ENCODE peak calls at places on chromosomes 4 and X, in four cellular contexts. P, L, U and M are unnamed samples. For H3K9me3, the result is how much of the 10 kb centered on the place peaks cover.

GRCh38 chrX:132958086-132958703 is at the start of gene HS6ST2:
- DNase-seq in U (no peak), L (no peak), P (no peak), M (no peak)

GRCh38 chrX:119688856-119689455 is 4.0 kb downstream of the SEPTIN6 start:
- DNase-seq in P (no peak), U (no peak), L (no peak), M (no peak)

GRCh38 chr4:83905952-83906351 is 370.0 kb downstream of the GPAT3 start:
- DNase-seq in P (no peak), L (no peak), U (no peak), M (no peak)

GRCh38 chr4:129063640-129064039 is 29.7 kb downstream of the SCLT1 start:
- DNase-seq in L (no peak), U (no peak), P (no peak), M (no peak)

GRCh38 chr4:140450352-140450751 is 22.9 kb upstream of the CLGN start:
- DNase-seq in P (no peak), U (no peak), L (no peak), M (no peak)

GRCh38 chr4:33739886-33740285 is 2504.4 kb downstream of the ARAP2 start:
- DNase-seq in U (no peak), L (no peak), P (no peak), M (no peak)

GRCh38 chr4:185003596-185004351 is 14.5 kb upstream of the HELT start:
- DNase-seq in P (no peak), U (no peak), L (no peak), M (no peak)

GRCh38 chrX:108735680-108736508 is 469 bp downstream of the IRS4 start:
- DNase-seq in L (no peak), P (no peak), U (no peak), M (no peak)

GRCh38 chrX:69740317-69740716 is 124.4 kb downstream of the EDA start:
- DNase-seq in L (no peak), U (no peak), P (no peak), M (no peak)

GRCh38 chr4:153205028-153205648 is 895 bp downstream of the TRIM2 start:
- DNase-seq in L (no peak), U (peak), P (no peak), M (no peak)

GRCh38 chr4:128846063-128846462 is 36.6 kb downstream of the JADE1 start:
- DNase-seq in U (no peak), L (no peak), P (no peak), M (no peak)

GRCh38 chr4:183823394-183823793 is 81.7 kb upstream of the STOX2 start:
- DNase-seq in U (no peak), L (no peak), P (no peak), M (peak)

GRCh38 chr4:128068927-128069326 is 7.8 kb downstream of the LARP1B start:
- DNase-seq in P (no peak), L (no peak), U (peak), M (no peak)

GRCh38 chr4:59120287-59120814 is 2010.2 kb upstream of the IGFBP7 start:
- DNase-seq in L (no peak), U (no peak), P (no peak), M (no peak)

GRCh38 chrX:123835661-123836371 is 24.0 kb upstream of the XIAP start:
- DNase-seq in L (no peak), P (no peak), U (peak), M (no peak)

GRCh38 chr4:4880492-4880891 is 21.0 kb downstream of the MSX1 start:
- DNase-seq in P (no peak), L (no peak), U (no peak), M (no peak)

GRCh38 chrX:154313147-154313546 is 17.6 kb downstream of the TKTL1 start:
- DNase-seq in P (no peak), U (no peak), L (no peak), M (no peak)

GRCh38 chrX:53714580-53715335 is 28.2 kb upstream of the HUWE1 start:
- DNase-seq in P (no peak), U (peak), L (no peak), M (no peak)

GRCh38 chr4:56139241-56139827 is 190.6 kb downstream of the CEP135 start:
- DNase-seq in P (no peak), L (no peak), U (no peak), M (no peak)

GRCh38 chr4:172155838-172156345 is 342.7 kb downstream of the GALNTL6 start:
- DNase-seq in P (no peak), L (no peak), U (no peak), M (no peak)

GRCh38 chr4:108109997-108110416 is 58.7 kb downstream of the LEF1 start:
- DNase-seq in L (no peak), U (no peak), P (no peak), M (no peak)
- H3K4me3 ChIP-seq in L (no peak), U (no peak), P (no peak), M (no peak)

GRCh38 chrX:150163181-150163930 is 199.8 kb upstream of the MAMLD1 start:
- DNase-seq in U (no peak), L (no peak), P (no peak), M (no peak)
- H3K9me3 ChIP-seq in U (under half), L (under half), P (under half), M (under half)

GRCh38 chr4:8280158-8280875 is 10.8 kb downstream of the HTRA3 start:
- DNase-seq in P (peak), U (no peak), L (no peak), M (peak)

GRCh38 chr4:8278009-8278395 is 8.4 kb downstream of the HTRA3 start:
- DNase-seq in L (no peak), P (peak), U (no peak), M (no peak)

GRCh38 chr4:8280876-8281440 is 11.4 kb downstream of the HTRA3 start:
- DNase-seq in U (no peak), P (no peak), L (no peak), M (no peak)

GRCh38 chr4:8278421-8279287 is 9.1 kb downstream of the HTRA3 start:
- DNase-seq in U (no peak), P (peak), L (no peak), M (peak)

GRCh38 chr4:8279321-8280157 is 10.0 kb downstream of the HTRA3 start:
- DNase-seq in U (no peak), L (no peak), P (peak), M (peak)
- H3K27ac ChIP-seq in U (no peak), L (no peak), P (no peak), M (no peak)

GRCh38 chr4:110622841-110623709 is at the start of gene PITX2:
- DNase-seq in U (peak), P (peak), L (no peak), M (peak)

GRCh38 chr4:110621839-110622751 is 782 bp downstream of the PITX2 start:
- DNase-seq in U (peak), L (no peak), P (no peak), M (no peak)

GRCh38 chr4:110624016-110624770 is 1.3 kb upstream of the PITX2 start:
- DNase-seq in P (no peak), L (no peak), U (no peak), M (no peak)

GRCh38 chr4:110624904-110625494 is 2.1 kb upstream of the PITX2 start:
- DNase-seq in L (no peak), P (no peak), U (no peak), M (no peak)

GRCh38 chr4:110623710-110624015 is 786 bp upstream of the PITX2 start:
- DNase-seq in L (no peak), P (no peak), U (no peak), M (no peak)
- H3K4me3 ChIP-seq in L (no peak), P (no peak), U (no peak), M (no peak)

GRCh38 chrX:55801811-55802210 is 84.3 kb downstream of the RRAGB start:
- DNase-seq in P (no peak), L (no peak), U (peak), M (no peak)

GRCh38 chrX:55794420-55794819 is 76.9 kb downstream of the RRAGB start:
- DNase-seq in L (no peak), U (no peak), P (no peak), M (no peak)

DNA sequence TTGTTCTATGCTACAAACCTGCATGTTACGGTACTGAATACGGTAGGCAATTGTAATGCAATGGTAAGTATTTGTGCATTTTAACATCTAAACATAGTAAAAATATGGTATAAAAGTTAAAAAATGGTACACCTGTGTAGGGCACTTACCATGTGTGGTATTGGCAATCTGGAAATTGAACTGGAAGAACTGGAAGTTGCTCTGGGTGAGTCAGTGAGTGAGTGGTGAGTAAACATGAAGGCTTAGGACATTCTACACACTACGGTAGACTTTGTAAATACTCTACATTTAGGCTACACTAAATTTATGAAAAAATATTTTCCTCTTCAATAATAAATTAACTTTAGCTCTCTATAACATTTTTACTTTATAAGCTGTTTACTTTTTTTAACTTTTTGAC is 78.9 kb downstream of the RRAGB start:
- DNase-seq in U (no peak), P (no peak), L (no peak), M (no peak)
- H3K9me3 ChIP-seq in U (under half), P (under half), L (under half), M (under half)

GRCh38 chrX:26848511-26848910 is 614.6 kb downstream of the PPP4R3C start:
- DNase-seq in U (no peak), P (no peak), L (no peak), M (no peak)

DNA sequence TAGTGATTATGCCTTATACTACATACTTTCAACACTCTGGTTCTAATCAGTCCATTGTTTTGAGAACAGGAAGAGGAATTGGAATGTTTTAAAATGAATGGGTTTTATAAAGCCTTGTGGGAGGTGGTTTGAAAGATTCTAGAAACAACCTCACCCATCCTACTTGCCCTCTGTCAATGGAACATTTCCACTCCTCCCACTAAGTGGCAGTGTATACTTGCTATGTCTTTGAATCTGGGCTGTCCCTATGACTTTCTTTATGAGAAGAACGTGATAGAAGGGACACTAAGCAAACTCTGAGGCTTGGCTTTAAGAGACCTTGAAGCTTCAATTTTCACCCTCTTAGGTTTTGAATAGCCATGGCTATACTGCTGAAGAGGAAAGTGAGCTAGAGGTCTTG is 611.2 kb downstream of the PPP4R3C start:
- DNase-seq in P (no peak), U (no peak), L (no peak), M (no peak)
- H3K27ac ChIP-seq in P (no peak), U (no peak), L (no peak), M (no peak)

DNA sequence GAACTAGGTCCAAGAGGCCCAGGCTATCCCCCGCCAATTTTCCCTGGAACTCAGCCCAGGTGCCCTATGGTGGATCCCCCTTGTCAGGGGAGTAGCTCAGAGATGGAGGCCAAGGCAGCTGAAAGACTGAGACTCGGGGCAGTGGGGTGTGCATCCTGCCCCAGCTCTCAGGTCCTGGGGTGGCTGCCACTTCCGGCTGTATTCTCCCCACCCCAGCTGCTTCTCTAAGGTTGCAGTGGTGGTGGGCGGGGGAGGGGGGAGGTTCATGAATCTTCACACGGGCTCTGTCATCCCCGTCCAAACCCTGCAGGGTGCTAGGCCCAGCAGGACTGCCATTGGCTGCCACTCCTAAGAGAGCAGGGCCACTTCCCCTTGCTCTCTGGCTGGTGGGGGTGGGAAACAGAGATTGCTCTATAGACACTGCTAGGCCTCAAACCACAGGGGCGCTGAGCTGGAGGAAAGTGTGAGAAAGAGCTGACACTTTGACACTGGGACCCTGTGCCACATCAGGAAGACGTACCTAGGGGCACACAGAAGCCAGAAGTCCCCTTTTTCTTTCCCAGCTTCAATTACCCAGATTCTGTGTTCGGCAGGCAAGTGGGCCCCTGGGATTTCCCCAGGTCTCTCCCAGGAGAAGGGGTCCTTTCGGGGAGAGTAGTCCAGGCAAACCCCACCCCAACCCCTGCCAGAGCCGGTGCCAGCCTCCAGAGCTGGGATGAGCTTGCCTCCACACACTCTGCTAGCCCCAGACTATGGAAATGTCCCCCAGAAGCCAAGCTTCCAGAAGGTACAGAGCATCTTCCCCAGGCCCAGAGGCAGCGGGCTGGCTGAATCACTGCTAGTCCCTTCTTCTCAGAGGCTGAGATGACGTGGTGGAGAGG is 1.6 kb downstream of the SASH3 start:
- DNase-seq in P (peak), L (peak), U (peak), M (peak)
- H3K4me3 ChIP-seq in P (no peak), L (no peak), U (peak), M (no peak)

GRCh38 chr4:206054-206453 is 81.8 kb downstream of the ZNF718 start:
- DNase-seq in P (no peak), U (no peak), L (no peak), M (no peak)
- H3K9me3 ChIP-seq in P (under half), U (under half), L (under half), M (under half)

GRCh38 chr4:118772149-118773081 is 63.5 kb downstream of the SEC24D start:
- DNase-seq in U (peak), P (no peak), L (no peak), M (no peak)
- H3K27ac ChIP-seq in U (no peak), P (peak), L (peak), M (peak)